ENCODE peak calls at places on chromosomes 11 and 22, in seven cellular contexts. P, C, Q, E, G, W and N are unnamed samples.

GRCh38 chr22:20210473-20211059 is 57.6 kb downstream of the RTN4R start:
- DNase-seq in P (no peak), C (no peak), Q (no peak), E (no peak), G (no peak), W (no peak), N (no peak)

GRCh38 chr11:11569936-11570491 is 51.8 kb downstream of the GALNT18 start:
- DNase-seq in P (no peak), C (no peak), Q (no peak), E (no peak), G (no peak), W (no peak), N (no peak)

GRCh38 chr22:35703861-35704584 is 13.6 kb upstream of the APOL5 start:
- DNase-seq in P (no peak), C (no peak), Q (no peak), E (no peak), G (no peak), W (no peak), N (no peak)

GRCh38 chr11:31689559-31689958 is 121.6 kb downstream of the PAX6 start:
- DNase-seq in P (no peak), C (no peak), Q (no peak), E (no peak), G (no peak), W (no peak), N (no peak)

GRCh38 chr11:63862923-63863322 is 24.0 kb downstream of the MARK2 start:
- DNase-seq in P (no peak), C (no peak), Q (no peak), E (no peak), G (no peak), W (no peak), N (no peak)

GRCh38 chr11:115629456-115630015 is 125.3 kb upstream of the CADM1 start:
- DNase-seq in P (no peak), C (no peak), Q (no peak), E (no peak), G (no peak), W (no peak), N (no peak)

GRCh38 chr11:45278721-45279120 is 7.4 kb downstream of the SYT13 start:
- DNase-seq in P (no peak), C (no peak), Q (no peak), E (no peak), G (no peak), W (no peak), N (no peak)

GRCh38 chr22:38953577-38954413 is 3.6 kb upstream of the APOBEC3A start:
- DNase-seq in P (no peak), C (no peak), Q (no peak), E (peak; percentile 11), G (no peak), W (peak; percentile 94), N (peak; percentile 89)

GRCh38 chr11:36122715-36123114 is 166.5 kb downstream of the COMMD9 start:
- DNase-seq in P (no peak), C (no peak), Q (no peak), E (no peak), G (no peak), W (no peak), N (no peak)

GRCh38 chr11:72195921-72196320 is 4.0 kb downstream of the FOLR1 start:
- DNase-seq in P (no peak), C (no peak), Q (no peak), E (no peak), G (no peak), W (no peak), N (no peak)

GRCh38 chr11:84780689-84781293 is 846.4 kb downstream of the DLG2 start:
- DNase-seq in P (peak; percentile 18), C (peak; percentile 17), Q (peak; percentile 6), E (peak; percentile 11), G (peak; percentile 24), W (no peak), N (no peak)

GRCh38 chr11:126990716-126991480 is 9.7 kb downstream of the KIRREL3 start:
- DNase-seq in P (no peak), C (no peak), Q (no peak), E (no peak), G (no peak), W (no peak), N (no peak)

GRCh38 chr11:72580648-72580950 is 93.6 kb downstream of the PDE2A start:
- DNase-seq in P (no peak), C (no peak), Q (no peak), E (no peak), G (no peak), W (no peak), N (no peak)

GRCh38 chr22:23495614-23496444 is 84.3 kb downstream of the IGLL1 start:
- DNase-seq in P (no peak), C (no peak), Q (no peak), E (no peak), G (no peak), W (no peak), N (peak; percentile 19)

GRCh38 chr22:36144886-36145541 is 15.5 kb downstream of the APOL3 start:
- DNase-seq in P (peak; percentile 7), C (peak; percentile 42), Q (peak; percentile 60), E (no peak), G (no peak), W (peak; percentile 42), N (peak; percentile 63)

GRCh38 chr11:21489735-21490134 is 703.1 kb upstream of the ANO5 start:
- DNase-seq in P (no peak), C (no peak), Q (no peak), E (no peak), G (no peak), W (no peak), N (no peak)

GRCh38 chr22:31289335-31289734 is 3.0 kb downstream of the PIK3IP1 start:
- DNase-seq in P (no peak), C (no peak), Q (no peak), E (no peak), G (peak; percentile 59), W (no peak), N (no peak)

GRCh38 chr11:61797263-61797944 is 4.7 kb downstream of the FEN1 start:
- DNase-seq in P (peak; percentile 38), C (peak; percentile 62), Q (peak; percentile 62), E (no peak), G (peak; percentile 22), W (peak; percentile 72), N (peak; percentile 88)

GRCh38 chr11:125968363-125968762 is 22.5 kb downstream of the VSIG10L2 start:
- DNase-seq in P (no peak), C (no peak), Q (no peak), E (peak; percentile 15), G (no peak), W (no peak), N (no peak)